ENCODE peak calls at places on chromosomes 12 and 14, in seven cellular contexts. One of them, this sample, is unnamed.

GRCh38 chr12:2974560-2974971 is 15.4 kb downstream of the TEAD4 start:
- DNase-seq in HCT116: no peak
- DNase-seq in GM12878: no peak
- DNase-seq in HepG2: no peak
- DNase-seq in SK-N-SH: no peak
- DNase-seq in H1: peak; percentile 53
- DNase-seq in K562: no peak
- DNase-seq in this sample: no peak

GRCh38 chr14:95513261-95513660 is 3.2 kb downstream of the SYNE3 start:
- DNase-seq in HCT116: no peak
- DNase-seq in GM12878: no peak
- DNase-seq in HepG2: no peak
- DNase-seq in SK-N-SH: no peak
- DNase-seq in H1: no peak
- DNase-seq in K562: no peak
- DNase-seq in this sample: no peak

GRCh38 chr14:86057018-86057667 is 527.2 kb downstream of the FLRT2 start:
- DNase-seq in HCT116: no peak
- DNase-seq in GM12878: no peak
- DNase-seq in HepG2: peak; percentile 6
- DNase-seq in SK-N-SH: peak; percentile 3
- DNase-seq in H1: no peak
- DNase-seq in K562: no peak
- DNase-seq in this sample: no peak

GRCh38 chr14:77076118-77076631 is 21.9 kb upstream of the CIPC start:
- DNase-seq in HCT116: no peak
- DNase-seq in GM12878: no peak
- DNase-seq in HepG2: peak; percentile 19
- DNase-seq in SK-N-SH: no peak
- DNase-seq in H1: no peak
- DNase-seq in K562: no peak
- DNase-seq in this sample: no peak

GRCh38 chr12:92861381-92861780 is 67.7 kb downstream of the EEA1 start:
- DNase-seq in HCT116: no peak
- DNase-seq in GM12878: no peak
- DNase-seq in HepG2: no peak
- DNase-seq in SK-N-SH: no peak
- DNase-seq in H1: no peak
- DNase-seq in K562: no peak
- DNase-seq in this sample: no peak

GRCh38 chr12:103499571-103499970 is 3.8 kb upstream of the C12orf42 start:
- DNase-seq in HCT116: no peak
- DNase-seq in GM12878: no peak
- DNase-seq in HepG2: no peak
- DNase-seq in SK-N-SH: no peak
- DNase-seq in H1: no peak
- DNase-seq in K562: no peak
- DNase-seq in this sample: no peak

GRCh38 chr14:69260246-69260978 is 454 bp downstream of the GALNT16 start:
- DNase-seq in HCT116: no peak
- DNase-seq in GM12878: no peak
- DNase-seq in HepG2: no peak
- DNase-seq in SK-N-SH: peak; percentile 78
- DNase-seq in H1: peak; percentile 79
- DNase-seq in K562: no peak
- DNase-seq in this sample: no peak

GRCh38 chr12:47816646-47817271 is 2.9 kb downstream of the HDAC7 start:
- DNase-seq in HCT116: no peak
- DNase-seq in GM12878: no peak
- DNase-seq in HepG2: no peak
- DNase-seq in SK-N-SH: peak; percentile 76
- DNase-seq in H1: no peak
- DNase-seq in K562: no peak
- DNase-seq in this sample: no peak

GRCh38 chr14:101008196-101008595 is 104.7 kb upstream of the RTL1 start:
- DNase-seq in HCT116: no peak
- DNase-seq in GM12878: no peak
- DNase-seq in HepG2: no peak
- DNase-seq in SK-N-SH: no peak
- DNase-seq in H1: peak; percentile 32
- DNase-seq in K562: no peak
- DNase-seq in this sample: no peak

GRCh38 chr12:54654926-54655325 is 6.8 kb upstream of the DCD start:
- DNase-seq in HCT116: no peak
- DNase-seq in GM12878: no peak
- DNase-seq in HepG2: no peak
- DNase-seq in SK-N-SH: no peak
- DNase-seq in H1: no peak
- DNase-seq in K562: no peak
- DNase-seq in this sample: no peak

GRCh38 chr12:65965358-65965757 is 141.1 kb downstream of the HMGA2 start:
- DNase-seq in HCT116: no peak
- DNase-seq in GM12878: no peak
- DNase-seq in HepG2: no peak
- DNase-seq in SK-N-SH: no peak
- DNase-seq in H1: no peak
- DNase-seq in K562: no peak
- DNase-seq in this sample: no peak

GRCh38 chr12:103800252-103800771 is 40.7 kb downstream of the NT5DC3 start:
- DNase-seq in HCT116: no peak
- DNase-seq in GM12878: no peak
- DNase-seq in HepG2: peak; percentile 47
- DNase-seq in SK-N-SH: peak; percentile 24
- DNase-seq in H1: no peak
- DNase-seq in K562: peak; percentile 64
- DNase-seq in this sample: no peak

GRCh38 chr14:38867561-38868150 is 235.4 kb downstream of the SEC23A start:
- DNase-seq in HCT116: peak; percentile 67
- DNase-seq in GM12878: no peak
- DNase-seq in HepG2: peak; percentile 91
- DNase-seq in SK-N-SH: peak; percentile 25
- DNase-seq in H1: peak; percentile 81
- DNase-seq in K562: peak; percentile 70
- DNase-seq in this sample: peak; percentile 17

GRCh38 chr12:132263451-132264065 is 65.8 kb downstream of the GALNT9 start:
- DNase-seq in HCT116: no peak
- DNase-seq in GM12878: no peak
- DNase-seq in HepG2: no peak
- DNase-seq in SK-N-SH: no peak
- DNase-seq in H1: no peak
- DNase-seq in K562: no peak
- DNase-seq in this sample: no peak

GRCh38 chr14:99727096-99727870 is 43.2 kb downstream of the CYP46A1 start:
- DNase-seq in HCT116: no peak
- DNase-seq in GM12878: no peak
- DNase-seq in HepG2: no peak
- DNase-seq in SK-N-SH: no peak
- DNase-seq in H1: peak; percentile 38
- DNase-seq in K562: no peak
- DNase-seq in this sample: no peak

GRCh38 chr12:86158956-86159355 is 97.2 kb downstream of the MGAT4C start:
- DNase-seq in HCT116: no peak
- DNase-seq in GM12878: no peak
- DNase-seq in HepG2: no peak
- DNase-seq in SK-N-SH: no peak
- DNase-seq in H1: no peak
- DNase-seq in K562: no peak
- DNase-seq in this sample: no peak

GRCh38 chr12:45284096-45284901 is 68.4 kb downstream of the ANO6 start:
- DNase-seq in HCT116: no peak
- DNase-seq in GM12878: no peak
- DNase-seq in HepG2: peak; percentile 31
- DNase-seq in SK-N-SH: no peak
- DNase-seq in H1: no peak
- DNase-seq in K562: no peak
- DNase-seq in this sample: no peak

GRCh38 chr12:120183211-120183631 is 11.3 kb downstream of the GCN1 start:
- DNase-seq in HCT116: no peak
- DNase-seq in GM12878: no peak
- DNase-seq in HepG2: no peak
- DNase-seq in SK-N-SH: no peak
- DNase-seq in H1: no peak
- DNase-seq in K562: no peak
- DNase-seq in this sample: no peak

GRCh38 chr12:2256453-2256852 is 203.7 kb downstream of the CACNA1C start:
- DNase-seq in HCT116: no peak
- DNase-seq in GM12878: no peak
- DNase-seq in HepG2: no peak
- DNase-seq in SK-N-SH: no peak
- DNase-seq in H1: no peak
- DNase-seq in K562: no peak
- DNase-seq in this sample: no peak

GRCh38 chr12:52380271-52380694 is 5.2 kb downstream of the KRT84 start:
- DNase-seq in HCT116: no peak
- DNase-seq in GM12878: no peak
- DNase-seq in HepG2: no peak
- DNase-seq in SK-N-SH: peak; percentile 53
- DNase-seq in H1: peak; percentile 67
- DNase-seq in K562: peak; percentile 8
- DNase-seq in this sample: no peak

GRCh38 chr14:35669782-35670181 is 135.8 kb downstream of the INSM2 start:
- DNase-seq in HCT116: peak; percentile 66
- DNase-seq in GM12878: no peak
- DNase-seq in HepG2: no peak
- DNase-seq in SK-N-SH: no peak
- DNase-seq in H1: no peak
- DNase-seq in K562: no peak
- DNase-seq in this sample: peak; percentile 12

GRCh38 chr14:77067632-77068514 is 30.2 kb upstream of the CIPC start:
- DNase-seq in HCT116: peak; percentile 42
- DNase-seq in GM12878: no peak
- DNase-seq in HepG2: no peak
- DNase-seq in SK-N-SH: peak; percentile 84
- DNase-seq in H1: peak; percentile 85
- DNase-seq in K562: peak; percentile 61
- DNase-seq in this sample: peak; percentile 22

GRCh38 chr12:113137861-113138783 is 2.6 kb upstream of the RASAL1 start:
- DNase-seq in HCT116: no peak
- DNase-seq in GM12878: no peak
- DNase-seq in HepG2: no peak
- DNase-seq in SK-N-SH: peak; percentile 27
- DNase-seq in H1: no peak
- DNase-seq in K562: no peak
- DNase-seq in this sample: no peak

GRCh38 chr12:34106172-34106571 is 83.9 kb downstream of the ALG10 start:
- DNase-seq in HCT116: no peak
- DNase-seq in GM12878: no peak
- DNase-seq in HepG2: no peak
- DNase-seq in SK-N-SH: no peak
- DNase-seq in H1: no peak
- DNase-seq in K562: no peak
- DNase-seq in this sample: no peak

GRCh38 chr12:34107016-34107415 is 84.7 kb downstream of the ALG10 start:
- DNase-seq in HCT116: no peak
- DNase-seq in GM12878: no peak
- DNase-seq in HepG2: no peak
- DNase-seq in SK-N-SH: no peak
- DNase-seq in H1: no peak
- DNase-seq in K562: no peak
- DNase-seq in this sample: no peak

GRCh38 chr12:34107781-34108404 is 85.6 kb downstream of the ALG10 start:
- DNase-seq in HCT116: no peak
- DNase-seq in GM12878: no peak
- DNase-seq in HepG2: no peak
- DNase-seq in SK-N-SH: no peak
- DNase-seq in H1: no peak
- DNase-seq in K562: no peak
- DNase-seq in this sample: no peak

GRCh38 chr12:34108405-34108803 is 86.1 kb downstream of the ALG10 start:
- DNase-seq in HCT116: no peak
- DNase-seq in GM12878: no peak
- DNase-seq in HepG2: no peak
- DNase-seq in SK-N-SH: no peak
- DNase-seq in H1: no peak
- DNase-seq in K562: no peak
- DNase-seq in this sample: no peak

GRCh38 chr12:34105392-34105933 is 83.2 kb downstream of the ALG10 start:
- DNase-seq in HCT116: no peak
- DNase-seq in GM12878: no peak
- DNase-seq in HepG2: no peak
- DNase-seq in SK-N-SH: no peak
- DNase-seq in H1: no peak
- DNase-seq in K562: no peak
- DNase-seq in this sample: no peak
- H3K9me3 ChIP-seq in HCT116: no peaks in the 10 kb centered on the region
- H3K9me3 ChIP-seq in GM12878: no peaks in the 10 kb centered on the region
- H3K9me3 ChIP-seq in HepG2: no peaks in the 10 kb centered on the region
- H3K9me3 ChIP-seq in SK-N-SH: no peaks in the 10 kb centered on the region
- H3K9me3 ChIP-seq in H1: peaks cover 45% of the 10 kb centered on the region
- H3K9me3 ChIP-seq in K562: no peaks in the 10 kb centered on the region
- H3K9me3 ChIP-seq in this sample: no peaks in the 10 kb centered on the region

DNA sequence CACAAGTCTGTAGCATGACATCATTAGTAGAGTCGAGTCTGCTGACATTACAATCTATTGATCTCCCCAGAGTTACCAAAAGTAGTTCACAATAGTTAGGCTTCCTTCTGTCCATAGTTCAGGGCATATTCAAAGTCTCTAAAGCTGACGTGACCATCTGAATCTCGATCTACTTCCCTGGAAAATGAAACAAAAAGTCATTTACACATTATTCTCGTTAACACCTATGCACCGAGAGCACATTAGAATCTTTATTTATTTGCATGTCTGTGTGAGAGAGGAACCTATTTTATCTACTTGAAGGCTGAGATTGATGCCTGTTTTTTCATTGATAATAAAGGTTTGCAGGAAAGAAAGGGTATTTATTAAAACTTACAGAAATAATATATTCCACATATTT is 157.4 kb downstream of the EFCAB11 start:
- DNase-seq in HCT116: no peak
- DNase-seq in GM12878: no peak
- DNase-seq in HepG2: no peak
- DNase-seq in SK-N-SH: no peak
- DNase-seq in H1: no peak
- DNase-seq in K562: no peak
- DNase-seq in this sample: no peak
- TF ChIP-seq SIN3A in HCT116: no peak
- TF ChIP-seq SIN3A in GM12878: no peak
- TF ChIP-seq SIN3A in HepG2: no peak
- TF ChIP-seq SIN3A in SK-N-SH: no peak
- TF ChIP-seq SIN3A in H1: no peak
- TF ChIP-seq SIN3A in K562: no peak
- TF ChIP-seq SIN3A in this sample: no peak

DNA sequence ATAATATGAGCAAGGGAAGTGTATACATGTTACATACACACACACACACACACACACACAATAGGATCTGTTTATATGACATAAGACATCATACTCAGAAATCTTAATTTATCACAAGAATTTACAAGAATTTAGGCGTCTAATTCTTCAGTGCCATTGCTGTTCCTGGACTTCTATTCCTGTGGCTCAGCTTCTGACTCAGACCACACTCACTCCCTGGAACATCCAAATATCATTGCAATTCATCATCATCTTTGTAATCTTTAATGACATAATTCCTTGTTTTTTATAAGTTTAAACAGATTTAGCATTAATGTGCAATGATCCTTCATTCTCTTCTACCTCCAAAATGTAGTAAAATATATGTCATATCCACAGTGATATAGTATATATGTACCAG is 544.2 kb downstream of the FOXG1 start:
- DNase-seq in HCT116: no peak
- DNase-seq in GM12878: no peak
- DNase-seq in HepG2: no peak
- DNase-seq in SK-N-SH: no peak
- DNase-seq in H1: no peak
- DNase-seq in K562: no peak
- DNase-seq in this sample: no peak
- H3K9me3 ChIP-seq in HCT116: peaks cover 23% of the 10 kb centered on the region
- H3K9me3 ChIP-seq in GM12878: no peaks in the 10 kb centered on the region
- H3K9me3 ChIP-seq in HepG2: peaks cover 89% of the 10 kb centered on the region
- H3K9me3 ChIP-seq in SK-N-SH: no peaks in the 10 kb centered on the region
- H3K9me3 ChIP-seq in H1: no peaks in the 10 kb centered on the region
- H3K9me3 ChIP-seq in K562: no peaks in the 10 kb centered on the region
- H3K9me3 ChIP-seq in this sample: no peaks in the 10 kb centered on the region

GRCh38 chr14:31206536-31207286 is 882 bp downstream of the HECTD1 start:
- DNase-seq in HCT116: no peak
- DNase-seq in GM12878: no peak
- DNase-seq in HepG2: peak; percentile 50
- DNase-seq in SK-N-SH: peak; percentile 66
- DNase-seq in H1: peak; percentile 70
- DNase-seq in K562: peak; percentile 31
- DNase-seq in this sample: no peak
- TF ChIP-seq SIN3A in HCT116: no peak
- TF ChIP-seq SIN3A in GM12878: peak; percentile 7
- TF ChIP-seq SIN3A in HepG2: peak; percentile 92
- TF ChIP-seq SIN3A in SK-N-SH: no peak
- TF ChIP-seq SIN3A in H1: peak; percentile 23
- TF ChIP-seq SIN3A in K562: peak; percentile 21
- TF ChIP-seq SIN3A in this sample: no peak